ENCODE peak calls at places on chromosomes 2 and 18, in four cellular contexts. D is IMR-90, F is K562, Y is endothelial cell of umbilical vein. V is an unnamed sample.

GRCh38 chr2:241272298-241272721 is 43.2 kb downstream of the HDLBP start:
- DNase-seq in D (no peak), F (no peak), Y (peak; percentile 26), V (no peak)

GRCh38 chr2:129605654-129606053 is 373.8 kb upstream of the RAB6C start:
- DNase-seq in D (no peak), F (no peak), Y (no peak), V (no peak)

GRCh38 chr18:59085797-59086196 is 53.9 kb upstream of the SEC11C start:
- DNase-seq in D (peak; percentile 70), F (no peak), Y (peak; percentile 41), V (no peak)

GRCh38 chr2:128754246-128754724 is 435.6 kb upstream of the HS6ST1 start:
- DNase-seq in D (no peak), F (no peak), Y (no peak), V (peak; percentile 56)

GRCh38 chr2:204664708-204665121 is 119.4 kb downstream of the PARD3B start:
- DNase-seq in D (peak; percentile 55), F (no peak), Y (peak; percentile 51), V (no peak)

GRCh38 chr2:174752403-174753037 is 11.8 kb downstream of the CHRNA1 start:
- DNase-seq in D (no peak), F (no peak), Y (no peak), V (peak; percentile 64)

GRCh38 chr2:134246154-134246874 is 7.6 kb upstream of the MGAT5 start:
- DNase-seq in D (no peak), F (no peak), Y (no peak), V (no peak)

GRCh38 chr2:113910110-113910717 is 20.3 kb downstream of the ACTR3 start:
- DNase-seq in D (peak; percentile 19), F (no peak), Y (no peak), V (no peak)

GRCh38 chr2:46847726-46848421 is 67.7 kb downstream of the MCFD2 start:
- DNase-seq in D (peak; percentile 90), F (no peak), Y (no peak), V (no peak)

GRCh38 chr18:69755856-69756496 is 191.7 kb downstream of the CD226 start:
- DNase-seq in D (no peak), F (no peak), Y (no peak), V (no peak)

GRCh38 chr18:45765740-45766139 is 41.8 kb downstream of the SLC14A1 start:
- DNase-seq in D (no peak), F (no peak), Y (no peak), V (no peak)

GRCh38 chr18:45764000-45764686 is 40.2 kb downstream of the SLC14A1 start:
- DNase-seq in D (peak; percentile 67), F (no peak), Y (peak; percentile 80), V (no peak)

GRCh38 chr18:45760443-45761036 is 36.6 kb downstream of the SLC14A1 start:
- DNase-seq in D (peak; percentile 38), F (no peak), Y (no peak), V (no peak)

GRCh38 chr18:45757005-45757404 is 33.0 kb downstream of the SLC14A1 start:
- DNase-seq in D (no peak), F (no peak), Y (no peak), V (no peak)

DNA sequence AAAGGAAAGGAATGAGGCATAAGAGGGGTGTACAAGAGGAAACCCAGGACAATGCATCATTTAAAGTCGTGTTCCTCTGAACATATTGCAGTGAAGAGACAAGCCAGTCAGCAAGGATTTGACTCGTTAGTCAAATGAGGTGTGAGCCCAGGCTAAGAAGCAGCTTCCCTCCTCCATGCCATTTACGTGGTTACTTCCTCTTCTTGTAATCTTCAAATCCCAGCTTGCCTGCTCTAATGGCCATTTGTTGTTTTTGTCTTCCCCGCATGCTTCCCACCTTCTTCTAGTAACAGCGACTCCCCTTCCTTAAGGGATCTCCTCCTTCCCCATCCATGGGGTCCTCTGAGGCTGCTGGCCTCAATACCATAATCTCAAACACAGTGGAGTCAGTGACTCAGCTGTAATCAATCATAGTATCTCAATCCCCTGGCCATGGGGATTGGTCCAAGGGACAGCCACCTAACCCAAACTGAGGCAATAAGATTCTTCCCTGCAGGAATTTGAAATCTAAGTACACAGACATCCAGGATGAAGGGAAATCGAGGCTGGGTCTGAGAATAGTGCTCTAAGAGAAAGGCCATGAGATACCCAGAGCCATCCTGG is 37.6 kb downstream of the SLC14A1 start:
- DNase-seq in D (no peak), F (no peak), Y (peak; percentile 32), V (no peak)
- TF ChIP-seq FOS in D (no peak), F (no peak), Y (no peak), V (no peak)

GRCh38 chr2:238169708-238170251 is 11.0 kb downstream of the ERFE start:
- DNase-seq in D (peak; percentile 98), F (no peak), Y (peak; percentile 81), V (no peak)

GRCh38 chr2:238167761-238168160 is 9.0 kb downstream of the ERFE start:
- DNase-seq in D (peak; percentile 43), F (peak; percentile 27), Y (no peak), V (no peak)

GRCh38 chr2:238170386-238171071 is 11.8 kb downstream of the ERFE start:
- DNase-seq in D (no peak), F (no peak), Y (peak; percentile 26), V (no peak)

GRCh38 chr2:238168196-238168815 is 9.5 kb downstream of the ERFE start:
- DNase-seq in D (no peak), F (peak; percentile 47), Y (no peak), V (no peak)

DNA sequence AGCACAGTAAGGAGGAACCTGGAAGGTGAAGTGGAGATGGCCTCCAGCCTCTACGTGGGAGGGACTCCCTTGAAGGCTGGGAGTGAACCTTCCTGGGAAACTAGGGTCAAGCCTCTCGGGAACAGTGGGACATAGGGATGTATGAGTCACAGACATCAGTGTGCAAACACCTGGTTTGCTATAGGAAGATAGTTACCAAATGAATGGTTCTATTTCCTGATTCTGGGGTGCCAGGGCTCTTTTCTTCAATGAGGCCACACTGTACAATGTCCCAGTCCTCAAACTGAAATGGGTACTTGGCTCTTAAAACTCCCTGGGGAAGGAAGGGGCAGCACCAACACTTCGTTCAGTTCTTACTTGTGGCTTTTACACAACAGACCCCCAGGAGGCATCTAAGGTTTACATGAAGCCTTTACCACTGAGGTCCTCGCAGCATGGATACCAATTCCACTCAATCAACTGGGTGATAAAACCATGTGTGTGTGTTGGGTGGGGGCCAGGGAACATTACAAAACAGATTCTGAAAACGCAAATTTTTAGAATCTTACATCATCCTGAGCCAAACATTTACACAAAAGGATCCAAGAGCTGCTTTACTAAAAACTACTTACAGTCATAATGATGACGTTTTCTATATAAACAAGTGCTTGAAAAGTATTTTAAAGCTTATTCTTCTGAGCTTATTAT is 10.4 kb downstream of the ERFE start:
- DNase-seq in D (peak; percentile 98), F (peak; percentile 63), Y (peak; percentile 66), V (no peak)
- H3K4me3 ChIP-seq in D (no peak overlapping the region), F (no peak overlapping the region), Y (no peak overlapping the region), V (no peak overlapping the region)

GRCh38 chr2:31886700-31887099 is 124.1 kb downstream of the MEMO1 start:
- DNase-seq in D (no peak), F (no peak), Y (no peak), V (no peak)
- TF ChIP-seq FOS in D (no peak), F (no peak), Y (no peak), V (no peak)

GRCh38 chr18:55418439-55418838 is 169.6 kb downstream of the TCF4 start:
- DNase-seq in D (no peak), F (no peak), Y (no peak), V (no peak)
- H3K4me3 ChIP-seq in D (no peak overlapping the region), F (no peak overlapping the region), Y (no peak overlapping the region), V (no peak overlapping the region)

GRCh38 chr2:23436346-23437099 is 51.5 kb downstream of the KLHL29 start:
- DNase-seq in D (peak; percentile 34), F (no peak), Y (peak; percentile 81), V (no peak)
- TF ChIP-seq FOS in D (no peak), F (no peak), Y (no peak), V (no peak)

GRCh38 chr2:7508220-7508943 is 591.2 kb downstream of the RNF144A start:
- DNase-seq in D (no peak), F (no peak), Y (no peak), V (no peak)
- H3K4me3 ChIP-seq in D (no peak overlapping the region), F (no peak overlapping the region), Y (no peak overlapping the region), V (no peak overlapping the region)

GRCh38 chr18:79522451-79523220 is 126.9 kb downstream of the NFATC1 start:
- DNase-seq in D (no peak), F (no peak), Y (no peak), V (no peak)
- TF ChIP-seq FOS in D (no peak), F (no peak), Y (no peak), V (no peak)